ENCODE peak calls at places on chromosome X, in eight cellular contexts. One of them, this sample, is unnamed.

GRCh38 chrX:97685753-97686152 is 802.0 kb downstream of the RPA4 start:
- DNase-seq in thyroid gland: peak; percentile 6
- DNase-seq in upper lobe of left lung: no peak
- DNase-seq in Peyer's patch: no peak
- DNase-seq in body of pancreas: peak; percentile 11
- DNase-seq in uterus: no peak
- DNase-seq in IMR-90: peak; percentile 40
- DNase-seq in heart left ventricle: no peak
- DNase-seq in this sample: peak; percentile 23

GRCh38 chrX:3232262-3232950 is 114.0 kb downstream of the MXRA5 start:
- DNase-seq in IMR-90: peak; percentile 6
- DNase-seq in heart left ventricle: no peak
- DNase-seq in uterus: no peak
- DNase-seq in Peyer's patch: no peak
- DNase-seq in upper lobe of left lung: no peak
- DNase-seq in body of pancreas: no peak
- DNase-seq in thyroid gland: no peak
- DNase-seq in this sample: no peak

GRCh38 chrX:154043003-154043402 is 23.3 kb upstream of the IRAK1 start:
- DNase-seq in uterus: no peak
- DNase-seq in heart left ventricle: no peak
- DNase-seq in thyroid gland: no peak
- DNase-seq in body of pancreas: no peak
- DNase-seq in IMR-90: peak; percentile 64
- DNase-seq in Peyer's patch: no peak
- DNase-seq in upper lobe of left lung: no peak
- DNase-seq in this sample: no peak

GRCh38 chrX:118420462-118420861 is 74.6 kb downstream of the WDR44 start:
- DNase-seq in upper lobe of left lung: no peak
- DNase-seq in body of pancreas: no peak
- DNase-seq in IMR-90: peak; percentile 42
- DNase-seq in thyroid gland: peak; percentile 12
- DNase-seq in heart left ventricle: no peak
- DNase-seq in Peyer's patch: no peak
- DNase-seq in uterus: no peak
- DNase-seq in this sample: no peak

GRCh38 chrX:33840176-33840575 is 291.9 kb downstream of the FAM47A start:
- DNase-seq in upper lobe of left lung: no peak
- DNase-seq in uterus: no peak
- DNase-seq in body of pancreas: no peak
- DNase-seq in heart left ventricle: no peak
- DNase-seq in IMR-90: no peak
- DNase-seq in thyroid gland: peak; percentile 32
- DNase-seq in Peyer's patch: no peak
- DNase-seq in this sample: no peak

GRCh38 chrX:127207326-127207725 is 387.8 kb downstream of the PRR32 start:
- DNase-seq in heart left ventricle: no peak
- DNase-seq in uterus: no peak
- DNase-seq in body of pancreas: no peak
- DNase-seq in thyroid gland: no peak
- DNase-seq in IMR-90: no peak
- DNase-seq in Peyer's patch: no peak
- DNase-seq in upper lobe of left lung: no peak
- DNase-seq in this sample: no peak

GRCh38 chrX:43939187-43939926 is 33.8 kb downstream of the NDP start:
- DNase-seq in heart left ventricle: no peak
- DNase-seq in upper lobe of left lung: no peak
- DNase-seq in thyroid gland: no peak
- DNase-seq in uterus: no peak
- DNase-seq in IMR-90: peak; percentile 3
- DNase-seq in Peyer's patch: no peak
- DNase-seq in body of pancreas: no peak
- DNase-seq in this sample: no peak

GRCh38 chrX:17020371-17020770 is 73.9 kb downstream of the REPS2 start:
- DNase-seq in body of pancreas: no peak
- DNase-seq in thyroid gland: no peak
- DNase-seq in IMR-90: no peak
- DNase-seq in Peyer's patch: no peak
- DNase-seq in heart left ventricle: no peak
- DNase-seq in uterus: no peak
- DNase-seq in upper lobe of left lung: no peak
- DNase-seq in this sample: no peak

GRCh38 chrX:34734383-34734782 is 77.3 kb upstream of the TMEM47 start:
- DNase-seq in thyroid gland: no peak
- DNase-seq in uterus: no peak
- DNase-seq in IMR-90: peak; percentile 62
- DNase-seq in Peyer's patch: no peak
- DNase-seq in body of pancreas: no peak
- DNase-seq in upper lobe of left lung: no peak
- DNase-seq in heart left ventricle: no peak
- DNase-seq in this sample: no peak

GRCh38 chrX:77617206-77617605 is 168.8 kb downstream of the ATRX start:
- DNase-seq in upper lobe of left lung: no peak
- DNase-seq in uterus: no peak
- DNase-seq in Peyer's patch: no peak
- DNase-seq in IMR-90: no peak
- DNase-seq in thyroid gland: no peak
- DNase-seq in body of pancreas: no peak
- DNase-seq in heart left ventricle: no peak
- DNase-seq in this sample: no peak

GRCh38 chrX:27575565-27575964 is 14.6 kb upstream of the DCAF8L2 start:
- DNase-seq in body of pancreas: no peak
- DNase-seq in heart left ventricle: no peak
- DNase-seq in thyroid gland: no peak
- DNase-seq in IMR-90: peak; percentile 54
- DNase-seq in Peyer's patch: no peak
- DNase-seq in upper lobe of left lung: no peak
- DNase-seq in uterus: no peak
- DNase-seq in this sample: no peak

GRCh38 chrX:111035256-111035655 is 60.7 kb upstream of the PAK3 start:
- DNase-seq in body of pancreas: no peak
- DNase-seq in thyroid gland: no peak
- DNase-seq in IMR-90: no peak
- DNase-seq in uterus: no peak
- DNase-seq in Peyer's patch: no peak
- DNase-seq in upper lobe of left lung: no peak
- DNase-seq in heart left ventricle: no peak
- DNase-seq in this sample: no peak

GRCh38 chrX:103063191-103063845 is 653 bp downstream of the BEX1 start:
- DNase-seq in Peyer's patch: no peak
- DNase-seq in IMR-90: peak; percentile 12
- DNase-seq in heart left ventricle: no peak
- DNase-seq in upper lobe of left lung: peak; percentile 56
- DNase-seq in uterus: no peak
- DNase-seq in thyroid gland: peak; percentile 36
- DNase-seq in body of pancreas: peak; percentile 36
- DNase-seq in this sample: peak; percentile 58

GRCh38 chrX:11423362-11423818 is 130.2 kb downstream of the AMELX start:
- DNase-seq in IMR-90: peak; percentile 90
- DNase-seq in heart left ventricle: no peak
- DNase-seq in upper lobe of left lung: no peak
- DNase-seq in body of pancreas: no peak
- DNase-seq in uterus: no peak
- DNase-seq in thyroid gland: no peak
- DNase-seq in Peyer's patch: no peak
- DNase-seq in this sample: no peak

GRCh38 chrX:23699636-23700194 is 32.4 kb downstream of the PRDX4 start:
- DNase-seq in Peyer's patch: no peak
- DNase-seq in upper lobe of left lung: no peak
- DNase-seq in IMR-90: peak; percentile 14
- DNase-seq in uterus: peak; percentile 19
- DNase-seq in thyroid gland: no peak
- DNase-seq in body of pancreas: no peak
- DNase-seq in heart left ventricle: no peak
- DNase-seq in this sample: peak; percentile 82

GRCh38 chrX:20711366-20711765 is 444.7 kb upstream of the RPS6KA3 start:
- DNase-seq in body of pancreas: no peak
- DNase-seq in thyroid gland: no peak
- DNase-seq in IMR-90: no peak
- DNase-seq in Peyer's patch: no peak
- DNase-seq in upper lobe of left lung: no peak
- DNase-seq in uterus: no peak
- DNase-seq in heart left ventricle: no peak
- DNase-seq in this sample: no peak

GRCh38 chrX:30971761-30972603 is 82.9 kb upstream of the TAB3 start:
- DNase-seq in Peyer's patch: no peak
- DNase-seq in upper lobe of left lung: no peak
- DNase-seq in IMR-90: peak; percentile 45
- DNase-seq in thyroid gland: peak; percentile 21
- DNase-seq in body of pancreas: peak; percentile 20
- DNase-seq in uterus: no peak
- DNase-seq in heart left ventricle: no peak
- DNase-seq in this sample: peak; percentile 48

GRCh38 chrX:49271341-49271740 is 1.7 kb downstream of the PPP1R3F start:
- DNase-seq in Peyer's patch: no peak
- DNase-seq in IMR-90: no peak
- DNase-seq in body of pancreas: peak; percentile 21
- DNase-seq in thyroid gland: peak; percentile 14
- DNase-seq in heart left ventricle: no peak
- DNase-seq in upper lobe of left lung: no peak
- DNase-seq in uterus: no peak
- DNase-seq in this sample: no peak

GRCh38 chrX:49270249-49270921 is 792 bp downstream of the PPP1R3F start:
- DNase-seq in Peyer's patch: no peak
- DNase-seq in uterus: no peak
- DNase-seq in thyroid gland: no peak
- DNase-seq in body of pancreas: no peak
- DNase-seq in upper lobe of left lung: peak; percentile 87
- DNase-seq in IMR-90: no peak
- DNase-seq in heart left ventricle: no peak
- DNase-seq in this sample: no peak

GRCh38 chrX:49272426-49272825 is 2.8 kb downstream of the PPP1R3F start:
- DNase-seq in uterus: no peak
- DNase-seq in thyroid gland: no peak
- DNase-seq in upper lobe of left lung: no peak
- DNase-seq in body of pancreas: no peak
- DNase-seq in heart left ventricle: no peak
- DNase-seq in Peyer's patch: no peak
- DNase-seq in IMR-90: no peak
- DNase-seq in this sample: no peak

GRCh38 chrX:49276207-49276606 is 6.6 kb downstream of the PPP1R3F start:
- DNase-seq in Peyer's patch: no peak
- DNase-seq in upper lobe of left lung: no peak
- DNase-seq in body of pancreas: no peak
- DNase-seq in heart left ventricle: no peak
- DNase-seq in thyroid gland: no peak
- DNase-seq in IMR-90: no peak
- DNase-seq in uterus: no peak
- DNase-seq in this sample: no peak

DNA sequence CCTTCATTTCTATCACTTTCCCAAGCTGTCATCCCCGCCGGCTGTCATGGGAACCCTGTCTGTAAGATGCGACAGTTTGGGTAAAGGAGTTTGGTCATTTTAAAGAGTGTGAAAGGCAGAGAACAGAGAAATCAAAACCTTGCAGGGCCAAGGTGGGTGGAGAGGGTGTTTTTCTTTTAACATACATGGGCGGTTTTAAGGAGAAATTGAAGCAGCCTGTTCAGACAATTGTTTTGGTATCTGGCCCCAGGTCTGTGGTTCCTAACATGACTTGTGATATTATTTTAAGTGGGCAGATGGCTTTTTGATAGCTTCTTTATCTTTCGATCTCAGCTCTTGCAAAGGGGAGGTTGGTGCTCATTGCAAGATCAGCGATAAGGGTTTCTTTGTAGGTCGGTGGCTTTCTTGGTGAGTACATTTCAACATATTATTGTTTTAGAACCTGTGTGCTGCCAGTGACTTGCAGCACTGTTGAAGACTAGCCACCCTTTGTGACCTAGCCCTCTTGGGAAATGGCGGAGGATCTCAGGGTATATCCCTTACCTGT is 3.7 kb downstream of the PPP1R3F start:
- DNase-seq in uterus: no peak
- DNase-seq in body of pancreas: no peak
- DNase-seq in upper lobe of left lung: no peak
- DNase-seq in heart left ventricle: no peak
- DNase-seq in Peyer's patch: no peak
- DNase-seq in thyroid gland: no peak
- DNase-seq in IMR-90: no peak
- DNase-seq in this sample: no peak
- H3K27me3 ChIP-seq in uterus: no peaks in the 10 kb centered on the region
- H3K27me3 ChIP-seq in body of pancreas: no peaks in the 10 kb centered on the region
- H3K27me3 ChIP-seq in upper lobe of left lung: no peaks in the 10 kb centered on the region
- H3K27me3 ChIP-seq in heart left ventricle: no peaks in the 10 kb centered on the region
- H3K27me3 ChIP-seq in Peyer's patch: no peaks in the 10 kb centered on the region
- H3K27me3 ChIP-seq in thyroid gland: no peaks in the 10 kb centered on the region
- H3K27me3 ChIP-seq in IMR-90: no peaks in the 10 kb centered on the region
- H3K27me3 ChIP-seq in this sample: no peaks in the 10 kb centered on the region

GRCh38 chrX:47361538-47362511 is 8.6 kb upstream of the ZNF157 start:
- DNase-seq in thyroid gland: peak; percentile 87
- DNase-seq in upper lobe of left lung: no peak
- DNase-seq in Peyer's patch: peak; percentile 49
- DNase-seq in uterus: peak; percentile 82
- DNase-seq in IMR-90: peak; percentile 95
- DNase-seq in body of pancreas: peak; percentile 45
- DNase-seq in heart left ventricle: peak; percentile 71
- DNase-seq in this sample: peak; percentile 82

GRCh38 chrX:47370278-47370677 is at the start of gene ZNF157:
- DNase-seq in Peyer's patch: no peak
- DNase-seq in upper lobe of left lung: no peak
- DNase-seq in IMR-90: no peak
- DNase-seq in thyroid gland: no peak
- DNase-seq in body of pancreas: no peak
- DNase-seq in heart left ventricle: no peak
- DNase-seq in uterus: no peak
- DNase-seq in this sample: no peak

GRCh38 chrX:47360423-47361179 is 9.8 kb upstream of the ZNF157 start:
- DNase-seq in IMR-90: no peak
- DNase-seq in Peyer's patch: no peak
- DNase-seq in body of pancreas: no peak
- DNase-seq in heart left ventricle: no peak
- DNase-seq in upper lobe of left lung: no peak
- DNase-seq in uterus: no peak
- DNase-seq in thyroid gland: no peak
- DNase-seq in this sample: no peak

GRCh38 chrX:47366051-47366722 is 4.2 kb upstream of the ZNF157 start:
- DNase-seq in upper lobe of left lung: no peak
- DNase-seq in thyroid gland: peak; percentile 74
- DNase-seq in uterus: peak; percentile 60
- DNase-seq in Peyer's patch: peak; percentile 48
- DNase-seq in body of pancreas: peak; percentile 50
- DNase-seq in heart left ventricle: peak; percentile 70
- DNase-seq in IMR-90: peak; percentile 57
- DNase-seq in this sample: peak; percentile 77
- H3K4me3 ChIP-seq in upper lobe of left lung: peak overlapping the region; percentile 18
- H3K4me3 ChIP-seq in thyroid gland: peak overlapping the region; percentile 23
- H3K4me3 ChIP-seq in uterus: peak overlapping the region; percentile 29
- H3K4me3 ChIP-seq in Peyer's patch: peak overlapping the region; percentile 37
- H3K4me3 ChIP-seq in body of pancreas: no peak overlapping the region
- H3K4me3 ChIP-seq in heart left ventricle: peak overlapping the region; percentile 48
- H3K4me3 ChIP-seq in IMR-90: peak overlapping the region; percentile 54
- H3K4me3 ChIP-seq in this sample: peak overlapping the region; percentile 43

GRCh38 chrX:120468071-120468470 is 1.0 kb downstream of the LAMP2 start:
- DNase-seq in heart left ventricle: no peak
- DNase-seq in IMR-90: no peak
- DNase-seq in Peyer's patch: no peak
- DNase-seq in upper lobe of left lung: no peak
- DNase-seq in body of pancreas: no peak
- DNase-seq in thyroid gland: no peak
- DNase-seq in uterus: no peak
- DNase-seq in this sample: no peak
- TF ChIP-seq POLR2A in heart left ventricle: no peak
- TF ChIP-seq POLR2A in IMR-90: no peak
- TF ChIP-seq POLR2A in Peyer's patch: no peak
- TF ChIP-seq POLR2A in upper lobe of left lung: no peak
- TF ChIP-seq POLR2A in body of pancreas: no peak
- TF ChIP-seq POLR2A in thyroid gland: no peak
- TF ChIP-seq POLR2A in uterus: no peak
- TF ChIP-seq POLR2A in this sample: no peak

GRCh38 chrX:72624194-72624593 is 51.6 kb upstream of the HDAC8 start:
- DNase-seq in body of pancreas: no peak
- DNase-seq in Peyer's patch: no peak
- DNase-seq in IMR-90: no peak
- DNase-seq in heart left ventricle: no peak
- DNase-seq in upper lobe of left lung: no peak
- DNase-seq in thyroid gland: no peak
- DNase-seq in uterus: no peak
- DNase-seq in this sample: no peak
- H3K27me3 ChIP-seq in body of pancreas: no peaks in the 10 kb centered on the region
- H3K27me3 ChIP-seq in Peyer's patch: no peaks in the 10 kb centered on the region
- H3K27me3 ChIP-seq in IMR-90: no peaks in the 10 kb centered on the region
- H3K27me3 ChIP-seq in heart left ventricle: no peaks in the 10 kb centered on the region
- H3K27me3 ChIP-seq in upper lobe of left lung: no peaks in the 10 kb centered on the region
- H3K27me3 ChIP-seq in thyroid gland: no peaks in the 10 kb centered on the region
- H3K27me3 ChIP-seq in uterus: no peaks in the 10 kb centered on the region
- H3K27me3 ChIP-seq in this sample: no peaks in the 10 kb centered on the region

This sample was measured in testis.